ENCODE peak calls at places on chromosomes 11 and 22, in seven cellular contexts. W is stimulated activated CD4-positive, alpha-beta T cell treated with anti-CD3 and anti-CD28 coated beads, Interleukin-1b, Interleukin-23, amount 100 ng/mL, for 1 hour; E is HT-29; Z is lower lobe of right lung; L is NCI-H2029 treated with DMSO at 0.1 percent for 48 hours; J is nephron progenitor cell; S is AG10803. K is an unnamed sample.

GRCh38 chr11:44030276-44030932 is 17.4 kb upstream of the ACCSL start:
- DNase-seq in S (peak; percentile 74), L (no peak), Z (no peak), J (peak; percentile 34), W (no peak), E (no peak), K (peak; percentile 26)

GRCh38 chr11:111205622-111206385 is 39.7 kb upstream of the POU2AF2 start:
- DNase-seq in S (peak; percentile 46), W (no peak), L (no peak), J (no peak), E (no peak), Z (no peak), K (no peak)

GRCh38 chr22:42962295-42963230 is 52.4 kb downstream of the PACSIN2 start:
- DNase-seq in Z (peak; percentile 87), W (no peak), L (no peak), J (no peak), E (peak; percentile 51), S (peak; percentile 35), K (no peak)

GRCh38 chr22:29216873-29217666 is 11.4 kb downstream of the EMID1 start:
- DNase-seq in Z (no peak), E (no peak), J (no peak), L (no peak), S (peak; percentile 64), W (no peak), K (no peak)

GRCh38 chr11:119218141-119218878 is 12.2 kb downstream of the CBL start:
- DNase-seq in E (no peak), S (peak; percentile 91), Z (no peak), L (no peak), W (no peak), J (no peak), K (peak; percentile 92)

GRCh38 chr11:59615132-59615636 is 390 bp downstream of the OSBP start:
- DNase-seq in L (peak; percentile 28), Z (peak; percentile 83), J (no peak), S (no peak), W (no peak), E (peak; percentile 77), K (no peak)

GRCh38 chr11:130209128-130209932 is 49.7 kb downstream of the ST14 start:
- DNase-seq in W (no peak), S (no peak), Z (peak; percentile 37), J (no peak), L (no peak), E (no peak), K (no peak)

GRCh38 chr11:130798801-130799200 is 117.5 kb downstream of the SNX19 start:
- DNase-seq in S (peak; percentile 24), J (no peak), W (no peak), E (no peak), L (no peak), Z (no peak), K (no peak)

GRCh38 chr11:106156290-106156937 is 79.0 kb downstream of the AASDHPPT start:
- DNase-seq in J (peak; percentile 8), S (peak; percentile 77), E (peak; percentile 55), L (no peak), Z (no peak), W (no peak), K (peak; percentile 51)

GRCh38 chr22:38309614-38310517 is 7.4 kb downstream of the CSNK1E start:
- DNase-seq in J (no peak), Z (no peak), W (no peak), S (peak; percentile 43), E (no peak), L (no peak), K (no peak)

GRCh38 chr11:33682446-33682845 is 18.2 kb downstream of the C11orf91 start:
- DNase-seq in E (peak; percentile 75), S (no peak), Z (no peak), J (no peak), W (no peak), L (no peak), K (no peak)

GRCh38 chr11:119491753-119492455 is 68.9 kb upstream of the THY1 start:
- DNase-seq in S (peak; percentile 13), Z (no peak), J (no peak), L (peak; percentile 81), W (no peak), E (peak; percentile 38), K (no peak)

GRCh38 chr11:124075841-124076571 is 34.9 kb upstream of the OR10G7 start:
- DNase-seq in Z (peak; percentile 56), W (no peak), S (peak; percentile 3), E (no peak), J (no peak), L (no peak), K (no peak)

GRCh38 chr22:49236541-49237075 is 591.1 kb downstream of the BRD1 start:
- DNase-seq in J (no peak), L (no peak), Z (no peak), E (no peak), W (no peak), S (no peak), K (no peak)

GRCh38 chr22:23696326-23696851 is 5.6 kb downstream of the RGL4 start:
- DNase-seq in W (peak; percentile 54), Z (peak; percentile 66), L (no peak), J (no peak), S (peak; percentile 11), E (no peak), K (no peak)

GRCh38 chr22:23670378-23671295 is 20.2 kb upstream of the RGL4 start:
- DNase-seq in W (no peak), Z (no peak), J (no peak), S (no peak), L (no peak), E (no peak), K (no peak)

GRCh38 chr11:45909594-45910475 is 2.8 kb upstream of the FREY1 start:
- DNase-seq in E (no peak), S (no peak), L (no peak), W (no peak), J (no peak), Z (no peak), K (no peak)

GRCh38 chr11:44574620-44575287 is 9.3 kb downstream of the CD82 start:
- DNase-seq in W (no peak), L (no peak), J (no peak), Z (no peak), E (peak; percentile 68), S (peak; percentile 98), K (peak; percentile 81)

GRCh38 chr11:76077575-76078150 is 128.6 kb downstream of the WNT11 start:
- DNase-seq in W (no peak), Z (no peak), L (no peak), E (no peak), J (no peak), S (no peak), K (no peak)

GRCh38 chr11:13983081-13983751 is 20.7 kb downstream of the SPON1 start:
- DNase-seq in J (peak; percentile 25), S (peak; percentile 25), L (no peak), Z (no peak), E (no peak), W (no peak), K (no peak)

GRCh38 chr11:104531075-104531474 is 367.1 kb upstream of the PDGFD start:
- DNase-seq in W (no peak), L (no peak), Z (no peak), E (peak; percentile 11), J (no peak), S (no peak), K (no peak)

GRCh38 chr22:36027960-36028645 is 521 bp downstream of the RBFOX2 start:
- DNase-seq in S (no peak), W (no peak), E (peak; percentile 25), Z (no peak), J (no peak), L (no peak), K (no peak)

GRCh38 chr11:19079643-19080440 is 19.3 kb upstream of the MRGPRX2 start:
- DNase-seq in W (no peak), Z (no peak), L (no peak), S (peak; percentile 97), J (no peak), E (peak; percentile 69), K (no peak)

GRCh38 chr11:111360150-111361043 is 18.7 kb downstream of the POU2AF1 start:
- DNase-seq in J (no peak), S (no peak), E (peak; percentile 93), L (no peak), Z (no peak), W (no peak), K (no peak)

GRCh38 chr22:37173709-37174108 is 14.3 kb downstream of the C1QTNF6 start:
- DNase-seq in L (no peak), W (no peak), J (no peak), Z (peak; percentile 16), E (no peak), S (peak; percentile 89), K (no peak)

GRCh38 chr22:50282361-50283144 is 12.4 kb upstream of the MAPK11 start:
- DNase-seq in W (no peak), L (no peak), E (peak; percentile 89), S (peak; percentile 68), J (no peak), Z (peak; percentile 89), K (no peak)

GRCh38 chr11:65003282-65003681 is 6.5 kb upstream of the BATF2 start:
- DNase-seq in J (peak; percentile 38), S (peak; percentile 39), W (no peak), Z (no peak), L (no peak), E (no peak), K (no peak)

GRCh38 chr11:72594493-72595291 is 79.5 kb downstream of the PDE2A start:
- DNase-seq in Z (no peak), W (no peak), J (no peak), L (no peak), S (no peak), E (no peak), K (no peak)

GRCh38 chr11:37811349-37811748 is 1213.3 kb upstream of the RAG2 start:
- DNase-seq in S (no peak), J (peak; percentile 19), W (no peak), E (no peak), L (no peak), Z (no peak), K (no peak)

GRCh38 chr11:100459791-100460190 is 227.3 kb upstream of the ARHGAP42 start:
- DNase-seq in L (no peak), E (no peak), S (no peak), Z (no peak), W (no peak), J (no peak), K (no peak)

GRCh38 chr11:129973809-129974208 is 28.8 kb downstream of the PRDM10 start:
- DNase-seq in E (no peak), Z (peak; percentile 69), L (no peak), W (no peak), J (peak; percentile 62), S (no peak), K (no peak)

GRCh38 chr11:23797624-23798419 is 699.0 kb upstream of the LUZP2 start:
- DNase-seq in S (no peak), E (no peak), Z (no peak), J (no peak), L (no peak), W (no peak), K (no peak)

K was measured in non-pigmented ciliary epithelial cell.